ENCODE peak calls at places on chromosomes 13 and 19, in five cellular contexts. One of them, this sample, is unnamed.

GRCh38 chr19:5489511-5489910 is 34.3 kb downstream of the ZNRF4 start:
- DNase-seq in HL-60: no peak
- DNase-seq in AG09309: no peak
- DNase-seq in NCI-H1930: no peak
- DNase-seq in left ventricle myocardium inferior: no peak
- DNase-seq in this sample: no peak

GRCh38 chr13:72726721-72727416 is 560 bp downstream of the MZT1 start:
- DNase-seq in NCI-H1930: no peak
- DNase-seq in AG09309: no peak
- DNase-seq in left ventricle myocardium inferior: peak; percentile 42
- DNase-seq in HL-60: peak; percentile 70
- DNase-seq in this sample: peak; percentile 13

GRCh38 chr13:95641961-95642621 is 2.4 kb downstream of the DZIP1 start:
- DNase-seq in AG09309: no peak
- DNase-seq in NCI-H1930: no peak
- DNase-seq in left ventricle myocardium inferior: peak; percentile 41
- DNase-seq in HL-60: no peak
- DNase-seq in this sample: no peak

GRCh38 chr19:16829822-16830289 is 658 bp downstream of the SIN3B start:
- DNase-seq in left ventricle myocardium inferior: no peak
- DNase-seq in HL-60: no peak
- DNase-seq in AG09309: no peak
- DNase-seq in NCI-H1930: no peak
- DNase-seq in this sample: no peak

GRCh38 chr19:9917322-9917721 is 19.0 kb downstream of the OLFM2 start:
- DNase-seq in HL-60: peak; percentile 12
- DNase-seq in NCI-H1930: no peak
- DNase-seq in left ventricle myocardium inferior: no peak
- DNase-seq in AG09309: no peak
- DNase-seq in this sample: no peak

GRCh38 chr19:52735734-52736133 is 890 bp upstream of the ZNF611 start:
- DNase-seq in AG09309: no peak
- DNase-seq in NCI-H1930: no peak
- DNase-seq in HL-60: no peak
- DNase-seq in left ventricle myocardium inferior: peak; percentile 81
- DNase-seq in this sample: no peak

GRCh38 chr13:41188584-41188983 is 5.8 kb downstream of the KBTBD7 start:
- DNase-seq in AG09309: no peak
- DNase-seq in NCI-H1930: no peak
- DNase-seq in left ventricle myocardium inferior: no peak
- DNase-seq in HL-60: no peak
- DNase-seq in this sample: no peak

GRCh38 chr19:48720613-48721296 is 1.2 kb upstream of the MAMSTR start:
- DNase-seq in NCI-H1930: peak; percentile 99
- DNase-seq in left ventricle myocardium inferior: peak; percentile 98
- DNase-seq in AG09309: peak; percentile 97
- DNase-seq in HL-60: peak; percentile 97
- DNase-seq in this sample: peak; percentile 75

GRCh38 chr13:63501702-63502101 is 2086.1 kb upstream of the PCDH20 start:
- DNase-seq in NCI-H1930: no peak
- DNase-seq in AG09309: no peak
- DNase-seq in HL-60: no peak
- DNase-seq in left ventricle myocardium inferior: no peak
- DNase-seq in this sample: no peak

GRCh38 chr19:2195914-2196313 is 32.2 kb downstream of the DOT1L start:
- DNase-seq in NCI-H1930: no peak
- DNase-seq in left ventricle myocardium inferior: no peak
- DNase-seq in AG09309: no peak
- DNase-seq in HL-60: no peak
- DNase-seq in this sample: no peak

GRCh38 chr13:95463516-95463915 is 89.0 kb upstream of the CLDN10 start:
- DNase-seq in HL-60: no peak
- DNase-seq in NCI-H1930: no peak
- DNase-seq in left ventricle myocardium inferior: no peak
- DNase-seq in AG09309: no peak
- DNase-seq in this sample: no peak

GRCh38 chr13:111629933-111630332 is 309.5 kb downstream of the TEX29 start:
- DNase-seq in left ventricle myocardium inferior: no peak
- DNase-seq in HL-60: no peak
- DNase-seq in NCI-H1930: no peak
- DNase-seq in AG09309: no peak
- DNase-seq in this sample: no peak

GRCh38 chr13:75345191-75345590 is 136.8 kb downstream of the TBC1D4 start:
- DNase-seq in NCI-H1930: no peak
- DNase-seq in HL-60: no peak
- DNase-seq in AG09309: no peak
- DNase-seq in left ventricle myocardium inferior: no peak
- DNase-seq in this sample: no peak

GRCh38 chr13:24459234-24459633 is 53.3 kb downstream of the PARP4 start:
- DNase-seq in HL-60: no peak
- DNase-seq in NCI-H1930: no peak
- DNase-seq in left ventricle myocardium inferior: no peak
- DNase-seq in AG09309: peak; percentile 53
- DNase-seq in this sample: no peak

GRCh38 chr19:2385053-2385721 is 25.1 kb downstream of the TMPRSS9 start:
- DNase-seq in left ventricle myocardium inferior: no peak
- DNase-seq in AG09309: peak; percentile 52
- DNase-seq in HL-60: peak; percentile 19
- DNase-seq in NCI-H1930: peak; percentile 20
- DNase-seq in this sample: no peak

GRCh38 chr19:45440873-45441654 is 17.3 kb upstream of the ERCC1 start:
- DNase-seq in HL-60: no peak
- DNase-seq in NCI-H1930: no peak
- DNase-seq in AG09309: no peak
- DNase-seq in left ventricle myocardium inferior: no peak
- DNase-seq in this sample: no peak

GRCh38 chr19:37951816-37952210 is 44.8 kb downstream of the SIPA1L3 start:
- DNase-seq in NCI-H1930: no peak
- DNase-seq in HL-60: no peak
- DNase-seq in left ventricle myocardium inferior: no peak
- DNase-seq in AG09309: no peak
- DNase-seq in this sample: no peak

GRCh38 chr19:51144482-51145045 is 2.5 kb downstream of the SIGLEC7 start:
- DNase-seq in HL-60: no peak
- DNase-seq in AG09309: no peak
- DNase-seq in NCI-H1930: no peak
- DNase-seq in left ventricle myocardium inferior: no peak
- DNase-seq in this sample: no peak

GRCh38 chr13:51646041-51646670 is 61.9 kb downstream of the WDFY2 start:
- DNase-seq in HL-60: no peak
- DNase-seq in AG09309: no peak
- DNase-seq in NCI-H1930: no peak
- DNase-seq in left ventricle myocardium inferior: no peak
- DNase-seq in this sample: no peak

GRCh38 chr13:99883805-99884204 is 87.8 kb downstream of the ZIC5 start:
- DNase-seq in HL-60: no peak
- DNase-seq in left ventricle myocardium inferior: no peak
- DNase-seq in NCI-H1930: no peak
- DNase-seq in AG09309: no peak
- DNase-seq in this sample: no peak

GRCh38 chr13:111976474-111977183 is 90.3 kb upstream of the SOX1 start:
- DNase-seq in HL-60: no peak
- DNase-seq in NCI-H1930: no peak
- DNase-seq in left ventricle myocardium inferior: no peak
- DNase-seq in AG09309: no peak
- DNase-seq in this sample: no peak

GRCh38 chr19:18588611-18589379 is at the start of gene REX1BD:
- DNase-seq in HL-60: peak; percentile 92
- DNase-seq in AG09309: no peak
- DNase-seq in NCI-H1930: peak; percentile 61
- DNase-seq in left ventricle myocardium inferior: peak; percentile 87
- DNase-seq in this sample: peak; percentile 78

GRCh38 chr13:22103046-22103445 is 432.2 kb downstream of the FGF9 start:
- DNase-seq in NCI-H1930: no peak
- DNase-seq in AG09309: no peak
- DNase-seq in HL-60: no peak
- DNase-seq in left ventricle myocardium inferior: no peak
- DNase-seq in this sample: no peak

GRCh38 chr13:25868483-25868882 is 183.3 kb downstream of the SHISA2 start:
- DNase-seq in AG09309: no peak
- DNase-seq in left ventricle myocardium inferior: no peak
- DNase-seq in HL-60: no peak
- DNase-seq in NCI-H1930: no peak
- DNase-seq in this sample: no peak

GRCh38 chr13:101746513-101746912 is 294.0 kb downstream of the ITGBL1 start:
- DNase-seq in HL-60: no peak
- DNase-seq in left ventricle myocardium inferior: no peak
- DNase-seq in NCI-H1930: no peak
- DNase-seq in AG09309: no peak
- DNase-seq in this sample: no peak

GRCh38 chr19:11693505-11694499 is 44.9 kb downstream of the ZNF823 start:
- DNase-seq in left ventricle myocardium inferior: no peak
- DNase-seq in NCI-H1930: no peak
- DNase-seq in HL-60: peak; percentile 34
- DNase-seq in AG09309: peak; percentile 54
- DNase-seq in this sample: no peak

GRCh38 chr13:26024558-26024957 is 27.3 kb downstream of the SHISA2 start:
- DNase-seq in left ventricle myocardium inferior: no peak
- DNase-seq in NCI-H1930: no peak
- DNase-seq in HL-60: no peak
- DNase-seq in AG09309: no peak
- DNase-seq in this sample: no peak

GRCh38 chr19:50332014-50332263 is 2.8 kb upstream of the KCNC3 start:
- DNase-seq in HL-60: no peak
- DNase-seq in AG09309: no peak
- DNase-seq in left ventricle myocardium inferior: no peak
- DNase-seq in NCI-H1930: no peak
- DNase-seq in this sample: no peak

GRCh38 chr13:60018536-60018935 is 145.2 kb downstream of the DIAPH3 start:
- DNase-seq in HL-60: no peak
- DNase-seq in NCI-H1930: no peak
- DNase-seq in AG09309: no peak
- DNase-seq in left ventricle myocardium inferior: no peak
- DNase-seq in this sample: no peak

GRCh38 chr19:45772912-45773311 is 3.9 kb upstream of the SIX5 start:
- DNase-seq in AG09309: no peak
- DNase-seq in NCI-H1930: no peak
- DNase-seq in left ventricle myocardium inferior: no peak
- DNase-seq in HL-60: no peak
- DNase-seq in this sample: no peak

GRCh38 chr19:49912965-49913685 is 15.9 kb upstream of the ATF5 start:
- DNase-seq in AG09309: no peak
- DNase-seq in HL-60: no peak
- DNase-seq in left ventricle myocardium inferior: no peak
- DNase-seq in NCI-H1930: no peak
- DNase-seq in this sample: no peak

GRCh38 chr13:109256866-109257760 is 529.3 kb downstream of the IRS2 start:
- DNase-seq in HL-60: no peak
- DNase-seq in AG09309: peak; percentile 96
- DNase-seq in NCI-H1930: no peak
- DNase-seq in left ventricle myocardium inferior: no peak
- DNase-seq in this sample: no peak

GRCh38 chr13:51818771-51819511 is 15.0 kb upstream of the DHRS12 start:
- DNase-seq in AG09309: peak; percentile 24
- DNase-seq in NCI-H1930: no peak
- DNase-seq in left ventricle myocardium inferior: no peak
- DNase-seq in HL-60: no peak
- DNase-seq in this sample: no peak

This sample was measured in central memory CD8-positive, alpha-beta T cell.